ENCODE peak calls at places on chromosomes 11 and 22, in ten cellular contexts. F, S, G, H, P, J, X, Q, Z and W are unnamed samples.

GRCh38 chr11:131446657-131447056 is 76.2 kb downstream of the NTM start:
- DNase-seq in F (no peak), S (no peak), G (no peak), H (no peak), P (no peak), J (no peak), X (no peak), Q (no peak), Z (no peak), W (no peak)

GRCh38 chr11:64223001-64223651 is 2.9 kb downstream of the TRPT1 start:
- DNase-seq in F (no peak), S (peak), G (peak), H (no peak), P (no peak), J (no peak), X (no peak), Q (no peak), Z (no peak), W (no peak)

GRCh38 chr11:31487848-31488247 is 21.6 kb downstream of the IMMP1L start:
- DNase-seq in F (no peak), S (no peak), G (no peak), H (no peak), P (peak), J (no peak), X (no peak), Q (no peak), Z (no peak), W (peak)

GRCh38 chr22:38097557-38098409 is 12.7 kb downstream of the BAIAP2L2 start:
- DNase-seq in F (peak), S (peak), G (no peak), H (no peak), P (peak), J (no peak), X (no peak), Q (no peak), Z (no peak), W (no peak)

GRCh38 chr11:65204646-65205601 is 23.2 kb downstream of the CAPN1 start:
- DNase-seq in F (peak), S (peak), G (no peak), H (no peak), P (peak), J (peak), X (no peak), Q (no peak), Z (no peak), W (peak)

GRCh38 chr11:98568011-98568410 is 452.7 kb upstream of the CNTN5 start:
- DNase-seq in F (no peak), S (no peak), G (no peak), H (no peak), P (no peak), J (no peak), X (no peak), Q (no peak), Z (no peak), W (no peak)

GRCh38 chr11:73350908-73351636 is 25.1 kb upstream of the RELT start:
- DNase-seq in F (peak), S (no peak), G (peak), H (no peak), P (peak), J (peak), X (peak), Q (peak), Z (peak), W (peak)

GRCh38 chr22:21766933-21767462 is 31.4 kb upstream of the YPEL1 start:
- DNase-seq in F (no peak), S (no peak), G (no peak), H (no peak), P (no peak), J (peak), X (no peak), Q (no peak), Z (no peak), W (peak)

GRCh38 chr22:44972363-44973083 is 37.3 kb downstream of the PHF21B start:
- DNase-seq in F (no peak), S (no peak), G (no peak), H (no peak), P (no peak), J (no peak), X (no peak), Q (no peak), Z (no peak), W (no peak)

GRCh38 chr11:64219354-64219684 is 6.7 kb downstream of the TRPT1 start:
- DNase-seq in F (no peak), S (peak), G (no peak), H (no peak), P (no peak), J (no peak), X (no peak), Q (no peak), Z (peak), W (no peak)

GRCh38 chr11:126026579-126026978 is 36.1 kb downstream of the CDON start:
- DNase-seq in F (no peak), S (no peak), G (no peak), H (no peak), P (no peak), J (no peak), X (no peak), Q (no peak), Z (no peak), W (no peak)

GRCh38 chr11:101862410-101863233 is 52.2 kb upstream of the CEP126 start:
- DNase-seq in F (peak), S (no peak), G (peak), H (no peak), P (peak), J (no peak), X (no peak), Q (no peak), Z (peak), W (peak)

GRCh38 chr11:65182258-65183170 is 786 bp downstream of the CAPN1 start:
- DNase-seq in F (peak), S (peak), G (peak), H (no peak), P (peak), J (no peak), X (no peak), Q (peak), Z (peak), W (peak)

GRCh38 chr22:36201630-36202312 is at the start of gene APOL4:
- DNase-seq in F (no peak), S (peak), G (peak), H (no peak), P (peak), J (no peak), X (peak), Q (peak), Z (peak), W (peak)

GRCh38 chr11:13338437-13339069 is 61.0 kb downstream of the BMAL1 start:
- DNase-seq in F (no peak), S (no peak), G (peak), H (no peak), P (peak), J (no peak), X (no peak), Q (no peak), Z (no peak), W (peak)

GRCh38 chr11:68750988-68751325 is 363 bp downstream of the TESMIN start:
- DNase-seq in F (no peak), S (no peak), G (no peak), H (no peak), P (no peak), J (no peak), X (no peak), Q (no peak), Z (no peak), W (no peak)

GRCh38 chr11:124897681-124898680 is at the start of gene ROBO4:
- DNase-seq in F (peak), S (peak), G (no peak), H (peak), P (peak), J (no peak), X (no peak), Q (peak), Z (peak), W (peak)

GRCh38 chr22:23218867-23219251 is 38.5 kb downstream of the BCR start:
- DNase-seq in F (peak), S (peak), G (no peak), H (no peak), P (no peak), J (no peak), X (no peak), Q (peak), Z (peak), W (peak)

GRCh38 chr11:33658195-33658900 is 42.3 kb downstream of the C11orf91 start:
- DNase-seq in F (peak), S (no peak), G (no peak), H (no peak), P (no peak), J (no peak), X (no peak), Q (no peak), Z (no peak), W (no peak)

GRCh38 chr11:60193687-60194433 is 11.0 kb upstream of the MS4A6A start:
- DNase-seq in F (peak), S (no peak), G (peak), H (no peak), P (peak), J (peak), X (peak), Q (no peak), Z (peak), W (peak)

GRCh38 chr22:30947821-30948454 is 20.6 kb downstream of the MORC2 start:
- DNase-seq in F (no peak), S (no peak), G (no peak), H (no peak), P (peak), J (no peak), X (no peak), Q (no peak), Z (no peak), W (no peak)

GRCh38 chr11:66112640-66113098 is 42.6 kb downstream of the PACS1 start:
- DNase-seq in F (no peak), S (peak), G (peak), H (no peak), P (peak), J (no peak), X (no peak), Q (no peak), Z (peak), W (peak)

GRCh38 chr11:12540075-12540685 is 134.0 kb upstream of the TEAD1 start:
- DNase-seq in F (no peak), S (no peak), G (no peak), H (no peak), P (peak), J (no peak), X (no peak), Q (no peak), Z (no peak), W (no peak)

GRCh38 chr22:22943521-22944267 is 56.1 kb downstream of the IGLL5 start:
- DNase-seq in F (peak), S (no peak), G (peak), H (peak), P (no peak), J (no peak), X (no peak), Q (no peak), Z (no peak), W (no peak)

GRCh38 chr11:120398184-120398583 is 62.0 kb downstream of the ARHGEF12 start:
- DNase-seq in F (no peak), S (no peak), G (no peak), H (no peak), P (peak), J (no peak), X (no peak), Q (no peak), Z (no peak), W (no peak)

GRCh38 chr11:1702506-1702905 is 5.5 kb downstream of the KRTAP5-6 start:
- DNase-seq in F (no peak), S (no peak), G (no peak), H (no peak), P (no peak), J (no peak), X (no peak), Q (no peak), Z (no peak), W (no peak)

GRCh38 chr11:100738701-100739100 is 51.6 kb downstream of the ARHGAP42 start:
- DNase-seq in F (no peak), S (no peak), G (no peak), H (no peak), P (no peak), J (no peak), X (no peak), Q (no peak), Z (no peak), W (no peak)

GRCh38 chr11:68990995-68991780 is 10.4 kb upstream of the MRGPRD start:
- DNase-seq in F (peak), S (no peak), G (no peak), H (no peak), P (no peak), J (no peak), X (no peak), Q (no peak), Z (no peak), W (no peak)

GRCh38 chr22:30843245-30843644 is 125.3 kb downstream of the MORC2 start:
- DNase-seq in F (no peak), S (no peak), G (no peak), H (no peak), P (no peak), J (no peak), X (no peak), Q (no peak), Z (no peak), W (no peak)

GRCh38 chr11:95338430-95338991 is 107.5 kb upstream of the SESN3 start:
- DNase-seq in F (no peak), S (peak), G (peak), H (no peak), P (peak), J (no peak), X (peak), Q (peak), Z (peak), W (peak)

GRCh38 chr11:124556828-124557227 is 13.0 kb upstream of the OR8A1 start:
- DNase-seq in F (no peak), S (no peak), G (no peak), H (no peak), P (no peak), J (no peak), X (no peak), Q (no peak), Z (no peak), W (no peak)

GRCh38 chr11:63917685-63918523 is 940 bp upstream of the RCOR2 start:
- DNase-seq in F (peak), S (peak), G (peak), H (peak), P (peak), J (peak), X (peak), Q (peak), Z (peak), W (peak)

GRCh38 chr11:64535811-64536210 is 55.2 kb upstream of the SLC22A12 start:
- DNase-seq in F (no peak), S (no peak), G (no peak), H (no peak), P (no peak), J (no peak), X (no peak), Q (no peak), Z (no peak), W (no peak)

GRCh38 chr22:44100411-44100810 is 76.3 kb downstream of the PARVB start:
- DNase-seq in F (no peak), S (peak), G (no peak), H (no peak), P (no peak), J (no peak), X (no peak), Q (no peak), Z (peak), W (no peak)

GRCh38 chr11:2420502-2421225 is 20.1 kb downstream of the TSSC4 start:
- DNase-seq in F (peak), S (peak), G (peak), H (no peak), P (peak), J (peak), X (peak), Q (peak), Z (peak), W (peak)

GRCh38 chr11:120702656-120703055 is 191.1 kb downstream of the GRIK4 start:
- DNase-seq in F (no peak), S (no peak), G (no peak), H (no peak), P (no peak), J (no peak), X (no peak), Q (no peak), Z (no peak), W (no peak)

GRCh38 chr11:16785520-16786128 is 47.2 kb downstream of the C11orf58 start:
- DNase-seq in F (peak), S (peak), G (peak), H (peak), P (peak), J (peak), X (peak), Q (peak), Z (peak), W (peak)

GRCh38 chr11:68371176-68372041 is 59.0 kb downstream of the LRP5 start:
- DNase-seq in F (no peak), S (peak), G (peak), H (no peak), P (peak), J (no peak), X (no peak), Q (peak), Z (peak), W (no peak)

GRCh38 chr11:44833221-44833620 is 106.5 kb downstream of the TSPAN18 start:
- DNase-seq in F (no peak), S (no peak), G (no peak), H (no peak), P (no peak), J (no peak), X (no peak), Q (no peak), Z (no peak), W (no peak)

GRCh38 chr11:44829838-44830237 is 103.1 kb downstream of the TSPAN18 start:
- DNase-seq in F (no peak), S (no peak), G (no peak), H (no peak), P (no peak), J (no peak), X (no peak), Q (no peak), Z (no peak), W (no peak)

GRCh38 chr11:44833869-44834452 is 107.2 kb downstream of the TSPAN18 start:
- DNase-seq in F (no peak), S (no peak), G (peak), H (no peak), P (no peak), J (no peak), X (no peak), Q (no peak), Z (no peak), W (no peak)

GRCh38 chr11:44832452-44832851 is 105.7 kb downstream of the TSPAN18 start:
- DNase-seq in F (no peak), S (no peak), G (no peak), H (no peak), P (no peak), J (no peak), X (no peak), Q (no peak), Z (no peak), W (no peak)

DNA sequence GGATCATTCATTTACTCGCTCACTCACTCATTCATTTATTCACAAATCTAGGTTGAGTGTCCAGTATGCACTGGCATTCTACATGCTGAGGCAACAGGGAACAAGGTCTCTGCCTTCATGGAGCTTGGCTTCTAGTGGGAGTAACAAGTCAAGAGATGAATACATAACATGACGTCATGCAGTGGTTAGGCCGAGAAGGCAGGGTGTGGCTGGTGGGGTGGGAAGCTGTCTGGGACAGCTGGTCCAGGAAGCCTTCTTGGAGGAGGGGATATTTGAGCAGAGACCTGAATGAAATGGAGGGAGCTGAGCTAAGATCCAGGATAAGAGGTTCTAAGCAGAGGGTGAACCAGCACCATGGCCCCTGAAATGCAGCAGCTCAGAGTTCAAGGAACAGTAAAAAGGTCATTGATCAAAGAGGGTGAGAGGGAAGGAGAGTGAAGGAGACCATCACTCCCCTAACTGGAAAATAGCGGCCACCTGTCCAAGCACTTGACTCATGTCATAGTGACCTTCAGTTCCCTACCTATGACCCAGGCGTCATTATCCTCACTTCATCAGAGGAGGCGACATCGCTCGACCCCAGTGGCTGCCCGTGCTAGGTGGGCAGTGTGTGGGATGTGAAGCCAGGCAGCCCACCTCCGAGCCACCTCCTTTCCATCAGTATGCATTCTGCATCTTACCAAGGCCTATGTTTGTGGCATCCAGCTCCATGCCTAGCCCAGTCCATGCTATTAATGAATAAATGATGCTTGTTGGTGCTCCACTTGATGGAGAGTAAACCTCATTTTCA is 105.0 kb downstream of the TSPAN18 start:
- DNase-seq in F (no peak), S (no peak), G (no peak), H (no peak), P (peak), J (no peak), X (no peak), Q (no peak), Z (no peak), W (no peak)
- H3K27ac ChIP-seq in F (no peak), S (no peak), G (no peak), H (no peak), P (no peak), J (no peak), X (no peak), Q (no peak), Z (no peak), W (no peak)

GRCh38 chr11:57514538-57515331 is 767 bp downstream of the SLC43A1 start:
- DNase-seq in F (peak), S (peak), G (peak), H (no peak), P (peak), J (peak), X (peak), Q (peak), Z (peak), W (peak)
- H3K27ac ChIP-seq in F (no peak), S (peak), G (peak), H (peak), P (no peak), J (peak), X (peak), Q (peak), Z (no peak), W (peak)

GRCh38 chr11:76026862-76027261 is 179.4 kb downstream of the WNT11 start:
- DNase-seq in F (no peak), S (no peak), G (no peak), H (no peak), P (no peak), J (no peak), X (no peak), Q (no peak), Z (no peak), W (no peak)

GRCh38 chr11:76025068-76025467 is 181.2 kb downstream of the WNT11 start:
- DNase-seq in F (no peak), S (no peak), G (no peak), H (no peak), P (peak), J (no peak), X (no peak), Q (no peak), Z (no peak), W (no peak)

GRCh38 chr11:76025817-76026216 is 180.5 kb downstream of the WNT11 start:
- DNase-seq in F (no peak), S (no peak), G (no peak), H (no peak), P (no peak), J (no peak), X (no peak), Q (no peak), Z (no peak), W (no peak)

GRCh38 chr11:76023408-76024068 is 182.8 kb downstream of the WNT11 start:
- DNase-seq in F (no peak), S (no peak), G (no peak), H (no peak), P (no peak), J (no peak), X (no peak), Q (no peak), Z (no peak), W (no peak)
- H3K27ac ChIP-seq in F (no peak), S (no peak), G (no peak), H (no peak), P (no peak), J (no peak), X (no peak), Q (no peak), Z (no peak), W (no peak)

DNA sequence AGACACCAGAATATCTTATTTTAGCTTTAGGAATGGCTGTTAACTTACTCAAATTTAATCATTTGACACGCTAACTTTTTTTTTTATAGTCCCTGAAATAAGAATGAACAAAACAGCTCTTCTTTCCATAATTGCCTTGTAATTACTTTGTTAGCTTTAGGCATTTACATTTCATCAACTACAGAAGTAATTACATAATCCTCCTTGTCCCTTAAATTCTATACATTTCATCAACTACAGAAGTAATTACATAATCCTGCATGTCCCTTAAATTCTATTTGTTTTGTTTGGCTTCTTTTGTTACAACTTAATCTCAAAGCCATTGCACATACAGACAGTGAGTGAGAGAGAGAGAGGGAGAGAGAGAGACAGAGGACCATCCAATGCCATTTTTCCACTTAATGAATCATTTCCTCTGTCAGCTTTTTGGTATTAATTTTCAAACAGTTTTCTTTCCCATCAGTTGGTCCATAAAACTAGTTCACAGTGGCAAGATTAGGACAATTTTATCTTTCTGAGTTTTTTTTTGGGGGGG is 873.2 kb downstream of the METTL15 start:
- DNase-seq in F (no peak), S (no peak), G (no peak), H (no peak), P (no peak), J (no peak), X (no peak), Q (no peak), Z (no peak), W (no peak)
- H3K27ac ChIP-seq in F (no peak), S (no peak), G (no peak), H (no peak), P (no peak), J (no peak), X (no peak), Q (no peak), Z (no peak), W (no peak)